ENCODE peak calls at places on chromosome 11, in nine cellular contexts. One of them, this sample, is unnamed.

GRCh38 chr11:118435233-118435892 is 929 bp upstream of the KMT2A start:
- DNase-seq in NB4: peak
- DNase-seq in H1: peak
- DNase-seq in right atrium auricular region: no peak
- DNase-seq in Calu3: peak
- DNase-seq in brain microvascular endothelial cell: no peak
- DNase-seq in adrenal gland: peak
- DNase-seq in astrocyte: peak
- DNase-seq in mucosa of descending colon: peak
- DNase-seq in this sample: peak

GRCh38 chr11:110529043-110529442 is 99.3 kb downstream of the FDX1 start:
- DNase-seq in NB4: peak
- DNase-seq in H1: no peak
- DNase-seq in right atrium auricular region: no peak
- DNase-seq in Calu3: peak
- DNase-seq in brain microvascular endothelial cell: peak
- DNase-seq in adrenal gland: no peak
- DNase-seq in astrocyte: no peak
- DNase-seq in mucosa of descending colon: peak
- DNase-seq in this sample: no peak

GRCh38 chr11:118924591-118925585 is 838 bp downstream of the BCL9L start:
- DNase-seq in NB4: peak
- DNase-seq in H1: no peak
- DNase-seq in right atrium auricular region: no peak
- DNase-seq in Calu3: peak
- DNase-seq in brain microvascular endothelial cell: no peak
- DNase-seq in adrenal gland: no peak
- DNase-seq in astrocyte: no peak
- DNase-seq in mucosa of descending colon: peak
- DNase-seq in this sample: no peak

GRCh38 chr11:95044010-95044409 is 5.2 kb upstream of the KDM4F start:
- DNase-seq in NB4: no peak
- DNase-seq in H1: no peak
- DNase-seq in right atrium auricular region: no peak
- DNase-seq in Calu3: no peak
- DNase-seq in brain microvascular endothelial cell: no peak
- DNase-seq in adrenal gland: no peak
- DNase-seq in astrocyte: no peak
- DNase-seq in mucosa of descending colon: no peak
- DNase-seq in this sample: no peak

GRCh38 chr11:776459-777287 is 614 bp downstream of the GATD1 start:
- DNase-seq in NB4: peak
- DNase-seq in H1: no peak
- DNase-seq in right atrium auricular region: no peak
- DNase-seq in Calu3: peak
- DNase-seq in brain microvascular endothelial cell: no peak
- DNase-seq in adrenal gland: peak
- DNase-seq in astrocyte: no peak
- DNase-seq in mucosa of descending colon: peak
- DNase-seq in this sample: no peak

GRCh38 chr11:34234086-34234740 is 123.6 kb downstream of the ABTB2 start:
- DNase-seq in NB4: peak
- DNase-seq in H1: peak
- DNase-seq in right atrium auricular region: no peak
- DNase-seq in Calu3: peak
- DNase-seq in brain microvascular endothelial cell: peak
- DNase-seq in adrenal gland: no peak
- DNase-seq in astrocyte: peak
- DNase-seq in mucosa of descending colon: peak
- DNase-seq in this sample: no peak

GRCh38 chr11:32487270-32487669 is 51.9 kb upstream of the WT1 start:
- DNase-seq in NB4: peak
- DNase-seq in H1: no peak
- DNase-seq in right atrium auricular region: no peak
- DNase-seq in Calu3: peak
- DNase-seq in brain microvascular endothelial cell: no peak
- DNase-seq in adrenal gland: no peak
- DNase-seq in astrocyte: no peak
- DNase-seq in mucosa of descending colon: no peak
- DNase-seq in this sample: no peak

GRCh38 chr11:61495801-61496601 is 12.5 kb upstream of the LRRC10B start:
- DNase-seq in NB4: no peak
- DNase-seq in H1: no peak
- DNase-seq in right atrium auricular region: no peak
- DNase-seq in Calu3: no peak
- DNase-seq in brain microvascular endothelial cell: no peak
- DNase-seq in adrenal gland: no peak
- DNase-seq in astrocyte: no peak
- DNase-seq in mucosa of descending colon: no peak
- DNase-seq in this sample: no peak

GRCh38 chr11:94897330-94897768 is 76.0 kb downstream of the CWC15 start:
- DNase-seq in NB4: peak
- DNase-seq in H1: no peak
- DNase-seq in right atrium auricular region: peak
- DNase-seq in Calu3: peak
- DNase-seq in brain microvascular endothelial cell: peak
- DNase-seq in adrenal gland: peak
- DNase-seq in astrocyte: peak
- DNase-seq in mucosa of descending colon: peak
- DNase-seq in this sample: no peak

GRCh38 chr11:123472236-123472935 is 42.3 kb downstream of the GRAMD1B start:
- DNase-seq in NB4: no peak
- DNase-seq in H1: no peak
- DNase-seq in right atrium auricular region: no peak
- DNase-seq in Calu3: no peak
- DNase-seq in brain microvascular endothelial cell: no peak
- DNase-seq in adrenal gland: peak
- DNase-seq in astrocyte: no peak
- DNase-seq in mucosa of descending colon: no peak
- DNase-seq in this sample: no peak

GRCh38 chr11:115377882-115378296 is 126.3 kb downstream of the CADM1 start:
- DNase-seq in NB4: no peak
- DNase-seq in H1: no peak
- DNase-seq in right atrium auricular region: no peak
- DNase-seq in Calu3: no peak
- DNase-seq in brain microvascular endothelial cell: no peak
- DNase-seq in adrenal gland: no peak
- DNase-seq in astrocyte: peak
- DNase-seq in mucosa of descending colon: no peak
- DNase-seq in this sample: no peak

DNA sequence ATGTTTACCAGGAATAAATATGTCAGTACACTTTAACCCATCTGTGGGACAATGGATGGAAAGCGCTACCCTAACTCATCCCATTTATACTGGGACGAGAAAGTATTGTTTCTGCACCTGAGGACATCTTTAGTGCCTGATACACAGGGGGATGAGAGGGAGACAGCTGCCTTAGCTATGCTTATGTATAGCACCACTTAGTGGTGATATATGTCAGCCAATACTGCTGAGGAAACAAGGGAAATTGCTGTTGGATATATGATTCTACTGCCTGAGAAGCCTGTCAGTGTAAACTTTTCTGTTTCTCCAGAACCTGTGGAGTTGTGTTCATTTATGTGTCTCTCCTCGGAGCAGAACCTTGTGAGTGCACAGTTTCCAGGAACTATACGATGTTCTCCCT is 13.3 kb upstream of the CEP295 start:
- DNase-seq in NB4: peak
- DNase-seq in H1: no peak
- DNase-seq in right atrium auricular region: no peak
- DNase-seq in Calu3: no peak
- DNase-seq in brain microvascular endothelial cell: peak
- DNase-seq in adrenal gland: no peak
- DNase-seq in astrocyte: peak
- DNase-seq in mucosa of descending colon: no peak
- DNase-seq in this sample: no peak
- TF ChIP-seq CTCF in NB4: peak
- TF ChIP-seq CTCF in H1: no peak
- TF ChIP-seq CTCF in right atrium auricular region: no peak
- TF ChIP-seq CTCF in Calu3: no peak
- TF ChIP-seq CTCF in brain microvascular endothelial cell: peak
- TF ChIP-seq CTCF in adrenal gland: no peak
- TF ChIP-seq CTCF in astrocyte: peak
- TF ChIP-seq CTCF in mucosa of descending colon: no peak
- TF ChIP-seq CTCF in this sample: no peak

DNA sequence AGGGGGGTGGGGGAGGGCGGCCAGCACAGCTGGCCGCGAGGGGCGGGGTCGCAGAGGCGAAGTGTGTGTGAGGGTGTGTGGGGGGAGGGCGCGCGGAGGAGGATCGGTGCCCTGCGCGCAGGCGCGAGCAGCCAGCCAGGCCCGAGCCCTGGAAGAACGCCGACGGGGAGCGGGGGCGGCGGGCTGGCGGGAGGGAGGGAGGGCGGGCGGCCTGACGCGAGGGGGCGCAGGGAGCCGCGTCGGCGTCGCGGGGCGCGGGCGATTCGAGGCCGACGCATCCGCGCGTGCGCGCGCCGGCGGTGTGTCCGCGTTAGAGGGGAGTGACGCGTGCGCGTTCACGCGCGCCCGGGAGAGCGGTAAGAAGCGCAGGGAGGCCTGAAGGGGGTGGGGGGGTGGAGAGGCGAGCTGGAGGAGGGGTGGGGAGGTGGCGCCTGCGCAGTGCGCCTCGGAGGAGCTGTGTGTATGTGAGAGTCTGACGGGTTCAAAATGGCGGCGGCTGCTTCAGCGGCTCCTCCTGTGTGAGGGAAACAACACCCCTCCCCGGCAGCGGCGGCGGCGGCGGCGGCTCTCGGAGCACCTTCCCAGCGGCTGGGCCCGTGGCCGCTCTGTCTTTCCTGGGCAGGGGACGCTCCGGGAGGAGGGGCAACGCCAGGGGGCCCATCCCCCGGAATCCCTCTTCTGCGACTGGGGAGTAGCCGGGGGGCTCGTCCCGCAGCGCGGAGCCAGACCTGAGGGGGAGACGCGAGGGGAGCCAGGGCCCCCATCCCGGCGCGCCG is at the start of gene KDM2A:
- DNase-seq in NB4: peak
- DNase-seq in H1: peak
- DNase-seq in right atrium auricular region: peak
- DNase-seq in Calu3: peak
- DNase-seq in brain microvascular endothelial cell: peak
- DNase-seq in adrenal gland: peak
- DNase-seq in astrocyte: peak
- DNase-seq in mucosa of descending colon: peak
- DNase-seq in this sample: peak
- TF ChIP-seq CTCF in NB4: no peak
- TF ChIP-seq CTCF in H1: peak
- TF ChIP-seq CTCF in right atrium auricular region: peak
- TF ChIP-seq CTCF in Calu3: peak
- TF ChIP-seq CTCF in brain microvascular endothelial cell: no peak
- TF ChIP-seq CTCF in adrenal gland: no peak
- TF ChIP-seq CTCF in astrocyte: no peak
- TF ChIP-seq CTCF in mucosa of descending colon: peak
- TF ChIP-seq CTCF in this sample: no peak

GRCh38 chr11:131917634-131918384 is 547.4 kb downstream of the NTM start:
- DNase-seq in NB4: no peak
- DNase-seq in H1: no peak
- DNase-seq in right atrium auricular region: no peak
- DNase-seq in Calu3: no peak
- DNase-seq in brain microvascular endothelial cell: no peak
- DNase-seq in adrenal gland: no peak
- DNase-seq in astrocyte: no peak
- DNase-seq in mucosa of descending colon: no peak
- DNase-seq in this sample: no peak

GRCh38 chr11:131916633-131917032 is 546.2 kb downstream of the NTM start:
- DNase-seq in NB4: no peak
- DNase-seq in H1: no peak
- DNase-seq in right atrium auricular region: no peak
- DNase-seq in Calu3: no peak
- DNase-seq in brain microvascular endothelial cell: no peak
- DNase-seq in adrenal gland: no peak
- DNase-seq in astrocyte: no peak
- DNase-seq in mucosa of descending colon: no peak
- DNase-seq in this sample: no peak

GRCh38 chr11:131913267-131913666 is 542.9 kb downstream of the NTM start:
- DNase-seq in NB4: no peak
- DNase-seq in H1: no peak
- DNase-seq in right atrium auricular region: no peak
- DNase-seq in Calu3: no peak
- DNase-seq in brain microvascular endothelial cell: no peak
- DNase-seq in adrenal gland: no peak
- DNase-seq in astrocyte: peak
- DNase-seq in mucosa of descending colon: no peak
- DNase-seq in this sample: no peak

GRCh38 chr11:131912127-131912526 is 541.7 kb downstream of the NTM start:
- DNase-seq in NB4: no peak
- DNase-seq in H1: no peak
- DNase-seq in right atrium auricular region: no peak
- DNase-seq in Calu3: no peak
- DNase-seq in brain microvascular endothelial cell: no peak
- DNase-seq in adrenal gland: no peak
- DNase-seq in astrocyte: no peak
- DNase-seq in mucosa of descending colon: no peak
- DNase-seq in this sample: no peak

GRCh38 chr11:131914299-131914902 is 544.0 kb downstream of the NTM start:
- DNase-seq in NB4: no peak
- DNase-seq in H1: no peak
- DNase-seq in right atrium auricular region: no peak
- DNase-seq in Calu3: no peak
- DNase-seq in brain microvascular endothelial cell: no peak
- DNase-seq in adrenal gland: no peak
- DNase-seq in astrocyte: no peak
- DNase-seq in mucosa of descending colon: no peak
- DNase-seq in this sample: no peak
- TF ChIP-seq CTCF in NB4: no peak
- TF ChIP-seq CTCF in H1: no peak
- TF ChIP-seq CTCF in right atrium auricular region: no peak
- TF ChIP-seq CTCF in Calu3: no peak
- TF ChIP-seq CTCF in brain microvascular endothelial cell: peak
- TF ChIP-seq CTCF in adrenal gland: no peak
- TF ChIP-seq CTCF in astrocyte: peak
- TF ChIP-seq CTCF in mucosa of descending colon: no peak
- TF ChIP-seq CTCF in this sample: no peak

GRCh38 chr11:125588505-125588904 is 4.1 kb upstream of the STT3A start:
- DNase-seq in NB4: no peak
- DNase-seq in H1: no peak
- DNase-seq in right atrium auricular region: no peak
- DNase-seq in Calu3: no peak
- DNase-seq in brain microvascular endothelial cell: no peak
- DNase-seq in adrenal gland: no peak
- DNase-seq in astrocyte: peak
- DNase-seq in mucosa of descending colon: no peak
- DNase-seq in this sample: no peak

GRCh38 chr11:125586618-125587017 is 6.0 kb upstream of the STT3A start:
- DNase-seq in NB4: no peak
- DNase-seq in H1: no peak
- DNase-seq in right atrium auricular region: no peak
- DNase-seq in Calu3: no peak
- DNase-seq in brain microvascular endothelial cell: no peak
- DNase-seq in adrenal gland: no peak
- DNase-seq in astrocyte: no peak
- DNase-seq in mucosa of descending colon: no peak
- DNase-seq in this sample: no peak

GRCh38 chr11:125583496-125583895 is 9.2 kb upstream of the STT3A start:
- DNase-seq in NB4: no peak
- DNase-seq in H1: no peak
- DNase-seq in right atrium auricular region: no peak
- DNase-seq in Calu3: no peak
- DNase-seq in brain microvascular endothelial cell: no peak
- DNase-seq in adrenal gland: no peak
- DNase-seq in astrocyte: no peak
- DNase-seq in mucosa of descending colon: no peak
- DNase-seq in this sample: no peak

GRCh38 chr11:125585486-125585885 is 7.2 kb upstream of the STT3A start:
- DNase-seq in NB4: no peak
- DNase-seq in H1: no peak
- DNase-seq in right atrium auricular region: no peak
- DNase-seq in Calu3: no peak
- DNase-seq in brain microvascular endothelial cell: no peak
- DNase-seq in adrenal gland: no peak
- DNase-seq in astrocyte: no peak
- DNase-seq in mucosa of descending colon: no peak
- DNase-seq in this sample: no peak

GRCh38 chr11:125587480-125587879 is 5.2 kb upstream of the STT3A start:
- DNase-seq in NB4: no peak
- DNase-seq in H1: no peak
- DNase-seq in right atrium auricular region: no peak
- DNase-seq in Calu3: no peak
- DNase-seq in brain microvascular endothelial cell: no peak
- DNase-seq in adrenal gland: no peak
- DNase-seq in astrocyte: no peak
- DNase-seq in mucosa of descending colon: no peak
- DNase-seq in this sample: no peak
- TF ChIP-seq CTCF in NB4: no peak
- TF ChIP-seq CTCF in H1: no peak
- TF ChIP-seq CTCF in right atrium auricular region: no peak
- TF ChIP-seq CTCF in Calu3: no peak
- TF ChIP-seq CTCF in brain microvascular endothelial cell: no peak
- TF ChIP-seq CTCF in adrenal gland: no peak
- TF ChIP-seq CTCF in astrocyte: no peak
- TF ChIP-seq CTCF in mucosa of descending colon: no peak
- TF ChIP-seq CTCF in this sample: no peak

This sample was measured in vagina.